ENCODE peak calls at places on chromosomes 4 and X, in ten cellular contexts. U is HepG2, G is suprapubic skin, A is stomach, X is K562, B is H1, R is sigmoid colon, M is GM12878, L is upper lobe of left lung, Z is SK-N-SH. E is an unnamed sample.

GRCh38 chrX:63439580-63439979 is 88.4 kb upstream of the SPIN4 start:
- DNase-seq in G (no peak), R (no peak), M (no peak), Z (no peak), L (no peak), X (no peak), A (no peak), U (no peak), B (no peak), E (no peak)

GRCh38 chrX:123918106-123918721 is 43.3 kb upstream of the STAG2 start:
- DNase-seq in B (no peak), L (no peak), G (no peak), M (no peak), U (no peak), R (no peak), X (no peak), A (no peak), Z (no peak), E (no peak)

GRCh38 chrX:126820700-126821420 is 1.3 kb downstream of the PRR32 start:
- DNase-seq in L (no peak), X (no peak), B (peak), A (no peak), M (no peak), G (no peak), U (no peak), R (no peak), Z (no peak), E (no peak)

GRCh38 chr4:8323947-8324555 is 54.5 kb downstream of the HTRA3 start:
- DNase-seq in B (no peak), L (no peak), U (no peak), Z (no peak), M (no peak), X (no peak), G (no peak), R (peak), A (peak), E (no peak)

GRCh38 chr4:44927361-44928061 is 201.2 kb upstream of the GNPDA2 start:
- DNase-seq in G (no peak), Z (peak), M (no peak), L (no peak), X (peak), A (no peak), B (no peak), U (peak), R (no peak), E (no peak)

GRCh38 chr4:17380347-17380746 is 131.5 kb downstream of the QDPR start:
- DNase-seq in U (no peak), Z (no peak), B (no peak), G (no peak), L (no peak), R (no peak), A (no peak), M (no peak), X (no peak), E (no peak)

GRCh38 chr4:83618431-83618830 is 82.5 kb downstream of the GPAT3 start:
- DNase-seq in R (no peak), L (peak), G (no peak), U (peak), M (no peak), X (peak), A (peak), B (no peak), Z (no peak), E (peak)

GRCh38 chr4:56245547-56246229 is 141.6 kb downstream of the AASDH start:
- DNase-seq in R (no peak), B (no peak), A (no peak), X (no peak), M (no peak), G (no peak), L (no peak), U (peak), Z (no peak), E (no peak)

GRCh38 chrX:32176510-32176909 is 1034.8 kb downstream of the DMD start:
- DNase-seq in G (no peak), U (no peak), R (no peak), M (no peak), A (no peak), B (no peak), Z (no peak), X (no peak), L (no peak), E (no peak)

GRCh38 chr4:177246636-177247584 is 62.8 kb upstream of the NEIL3 start:
- DNase-seq in X (no peak), U (no peak), B (no peak), G (no peak), R (no peak), M (no peak), Z (no peak), A (no peak), L (no peak), E (no peak)

GRCh38 chr4:127810551-127810950 is 28.4 kb downstream of the HSPA4L start:
- DNase-seq in X (no peak), R (no peak), B (no peak), M (no peak), L (no peak), G (no peak), Z (no peak), U (no peak), A (no peak), E (no peak)

GRCh38 chr4:89704651-89705395 is 132.1 kb downstream of the SNCA start:
- DNase-seq in A (no peak), R (no peak), L (no peak), U (no peak), M (no peak), B (no peak), X (no peak), Z (no peak), G (no peak), E (no peak)

GRCh38 chr4:27096142-27096824 is 235.6 kb downstream of the STIM2 start:
- DNase-seq in L (no peak), X (no peak), G (no peak), Z (no peak), R (no peak), A (no peak), U (no peak), M (no peak), B (no peak), E (no peak)

GRCh38 chr4:65139998-65140397 is 530.3 kb downstream of the EPHA5 start:
- DNase-seq in B (no peak), G (no peak), X (no peak), M (no peak), R (no peak), U (no peak), A (no peak), Z (no peak), L (no peak), E (no peak)

GRCh38 chrX:103571726-103572125 is 13.6 kb upstream of the TCEAL4 start:
- DNase-seq in A (no peak), G (no peak), R (no peak), L (no peak), X (no peak), U (no peak), M (no peak), Z (no peak), B (no peak), E (no peak)
- TF ChIP-seq POLR2AphosphoS5 in A (no peak), G (no peak), R (no peak), L (no peak), X (no peak), U (no peak), M (no peak), Z (no peak), B (no peak), E (no peak)

GRCh38 chr4:13907255-13907751 is 279.8 kb upstream of the BOD1L1 start:
- DNase-seq in X (no peak), A (no peak), M (no peak), U (peak), L (no peak), G (no peak), Z (no peak), R (no peak), B (no peak), E (no peak)
- TF ChIP-seq EP300 in X (no peak), A (no peak), M (no peak), U (peak), L (no peak), G (no peak), Z (peak), R (no peak), B (no peak), E (no peak)

GRCh38 chr4:148173397-148174017 is 268.7 kb downstream of the NR3C2 start:
- DNase-seq in M (no peak), U (peak), X (peak), G (no peak), A (no peak), R (no peak), B (no peak), Z (no peak), L (no peak), E (peak)
- H3K4me3 ChIP-seq in M (no peak), U (no peak), X (no peak), G (no peak), A (no peak), R (no peak), B (no peak), Z (no peak), L (no peak), E (no peak)

DNA sequence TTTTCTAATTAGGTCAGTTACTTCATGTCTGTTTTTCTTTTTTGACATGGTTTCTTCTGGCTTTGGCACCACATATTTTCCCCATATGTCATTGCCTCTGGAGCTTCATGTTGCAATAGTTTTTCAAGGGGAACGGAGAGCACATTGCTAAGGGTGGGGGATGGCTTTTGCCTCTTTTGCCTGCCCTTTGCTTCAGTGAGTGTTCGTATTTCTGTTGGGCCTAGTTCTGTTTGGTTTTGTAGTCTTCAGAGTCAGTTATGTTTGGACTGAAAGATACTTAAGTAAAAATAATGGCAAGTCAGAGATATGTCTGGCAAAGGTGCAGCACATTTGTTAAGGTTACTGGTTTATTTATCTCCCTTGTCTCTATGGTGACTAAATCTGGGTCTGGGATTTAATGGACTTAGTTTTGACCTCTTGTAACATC is 29.1 kb downstream of the FHL1 start:
- DNase-seq in X (no peak), U (no peak), L (no peak), B (no peak), A (no peak), R (peak), M (no peak), G (no peak), Z (no peak), E (no peak)
- TF ChIP-seq POLR2AphosphoS5 in X (no peak), U (no peak), L (peak), B (no peak), A (peak), R (peak), M (no peak), G (peak), Z (no peak), E (peak)

GRCh38 chrX:34629572-34629971 is 27.5 kb downstream of the TMEM47 start:
- DNase-seq in G (no peak), M (no peak), X (no peak), Z (no peak), U (no peak), B (no peak), A (no peak), L (no peak), R (no peak), E (no peak)
- TF ChIP-seq EP300 in G (no peak), M (no peak), X (no peak), Z (no peak), U (no peak), B (no peak), A (no peak), L (no peak), R (no peak), E (no peak)

GRCh38 chrX:64977051-64977450 is 801 bp upstream of the ZC4H2 start:
- DNase-seq in B (no peak), M (no peak), A (no peak), G (no peak), R (no peak), U (no peak), L (no peak), Z (no peak), X (no peak), E (no peak)
- H3K4me3 ChIP-seq in B (peak), M (no peak), A (peak), G (no peak), R (no peak), U (peak), L (peak), Z (peak), X (no peak), E (no peak)

DNA sequence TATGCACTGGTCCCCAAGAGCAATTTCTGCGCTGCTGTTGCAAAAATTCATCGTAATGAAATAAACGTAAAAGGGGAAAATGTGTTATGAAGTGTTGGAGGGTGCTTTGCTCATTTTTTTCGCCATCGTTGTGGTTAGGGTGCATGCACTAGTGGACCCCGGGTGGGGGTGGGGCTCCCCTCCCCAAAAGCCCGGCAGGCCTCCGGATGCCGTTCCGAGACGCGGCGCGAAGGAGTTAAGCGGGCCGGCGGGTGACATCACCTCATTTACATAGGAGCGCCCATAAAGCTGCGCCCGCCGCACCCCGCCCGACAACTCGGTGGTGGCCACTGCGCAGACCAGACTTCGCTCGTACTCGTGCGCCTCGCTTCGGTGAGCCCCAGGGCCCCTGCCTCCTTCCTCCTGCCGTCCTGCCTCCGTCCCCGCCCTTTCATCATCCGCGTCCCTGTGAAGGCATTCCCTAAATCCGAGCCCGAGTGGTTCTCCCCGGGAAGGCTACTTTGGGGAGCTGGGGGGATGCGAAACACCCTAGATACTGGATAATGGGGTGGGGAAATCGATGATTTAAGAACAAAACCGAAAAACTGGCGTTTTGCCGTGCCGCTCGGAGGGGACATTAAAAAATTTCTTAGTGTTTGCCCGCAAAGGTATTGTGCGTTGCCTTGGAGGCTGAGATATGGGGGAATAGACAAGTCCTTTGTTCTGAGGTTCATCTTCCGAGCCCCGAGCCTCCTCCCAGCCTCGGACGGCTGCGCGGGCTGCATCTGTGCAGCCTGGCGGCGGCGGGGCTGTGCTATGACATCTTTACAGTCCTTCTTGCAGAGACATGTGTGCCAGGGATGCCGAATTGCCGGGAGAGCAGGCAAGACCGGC is at the start of gene TMSB4X:
- DNase-seq in X (peak), L (peak), Z (peak), G (peak), M (no peak), R (peak), B (peak), A (peak), U (no peak), E (peak)
- TF ChIP-seq POLR2AphosphoS5 in X (peak), L (peak), Z (peak), G (peak), M (peak), R (peak), B (peak), A (peak), U (no peak), E (peak)

E was measured in transverse colon.